ENCODE peak calls at places on chromosomes 7 and 10, in six cellular contexts. O is astrocyte of the spinal cord, K is GM12892, V is SW 1271, G is adrenal gland, L is T-helper 1 cell. J is an unnamed sample.

GRCh38 chr7:51452694-51453093 is 136.1 kb upstream of the COBL start:
- DNase-seq in O (no peak), K (no peak), V (no peak), G (no peak), L (no peak), J (no peak)

GRCh38 chr10:4780782-4781181 is 45.2 kb upstream of the AKR1E2 start:
- DNase-seq in O (peak; percentile 28), K (no peak), V (peak; percentile 5), G (no peak), L (no peak), J (peak; percentile 94)

GRCh38 chr10:127155221-127155620 is 41.2 kb downstream of the INSYN2A start:
- DNase-seq in O (peak; percentile 13), K (no peak), V (no peak), G (no peak), L (no peak), J (no peak)

GRCh38 chr10:42637142-42637541 is 1.2 kb downstream of the ZNF33B start:
- DNase-seq in O (no peak), K (no peak), V (no peak), G (no peak), L (no peak), J (no peak)

GRCh38 chr7:9036080-9036479 is 602.7 kb downstream of the NXPH1 start:
- DNase-seq in O (no peak), K (no peak), V (no peak), G (no peak), L (no peak), J (no peak)

GRCh38 chr10:110005716-110006115 is 2.1 kb upstream of the ADD3 start:
- DNase-seq in O (peak; percentile 67), K (no peak), V (no peak), G (peak; percentile 31), L (no peak), J (no peak)

GRCh38 chr7:128215281-128215680 is 25.8 kb upstream of the LEP start:
- DNase-seq in O (peak; percentile 65), K (no peak), V (no peak), G (no peak), L (no peak), J (no peak)

GRCh38 chr10:7417103-7417623 is 6.3 kb upstream of the SFMBT2 start:
- DNase-seq in O (peak; percentile 67), K (no peak), V (peak; percentile 31), G (no peak), L (no peak), J (peak; percentile 58)

GRCh38 chr7:112654322-112655216 is 135.6 kb downstream of the TMEM168 start:
- DNase-seq in O (peak; percentile 18), K (no peak), V (no peak), G (no peak), L (no peak), J (no peak)

GRCh38 chr10:102408728-102409603 is 9.6 kb downstream of the PSD start:
- DNase-seq in O (no peak), K (peak; percentile 60), V (peak; percentile 17), G (peak; percentile 29), L (peak; percentile 58), J (no peak)

GRCh38 chr7:130369110-130369711 is 11.1 kb upstream of the CPA1 start:
- DNase-seq in O (no peak), K (no peak), V (peak; percentile 21), G (peak; percentile 71), L (no peak), J (peak; percentile 72)

GRCh38 chr7:151059362-151060112 is at the start of gene SLC4A2:
- DNase-seq in O (peak; percentile 69), K (peak; percentile 96), V (peak; percentile 67), G (peak; percentile 70), L (peak; percentile 50), J (peak; percentile 67)

GRCh38 chr7:120996333-120996982 is 7.9 kb downstream of the CPED1 start:
- DNase-seq in O (peak; percentile 91), K (no peak), V (peak; percentile 47), G (peak; percentile 84), L (no peak), J (peak; percentile 85)

GRCh38 chr7:11642841-11643240 is 189.2 kb downstream of the THSD7A start:
- DNase-seq in O (no peak), K (no peak), V (no peak), G (no peak), L (no peak), J (no peak)

GRCh38 chr7:150947761-150948680 is 30.1 kb downstream of the KCNH2 start:
- DNase-seq in O (no peak), K (no peak), V (no peak), G (no peak), L (no peak), J (no peak)

GRCh38 chr7:157670490-157671357 is 333.9 kb downstream of the DNAJB6 start:
- DNase-seq in O (no peak), K (no peak), V (no peak), G (no peak), L (no peak), J (no peak)

GRCh38 chr7:142298009-142298408 is 40.2 kb upstream of the PRSS58 start:
- DNase-seq in O (no peak), K (no peak), V (no peak), G (no peak), L (no peak), J (no peak)

GRCh38 chr10:123808873-123809272 is 82.7 kb downstream of the CPXM2 start:
- DNase-seq in O (peak; percentile 19), K (no peak), V (peak; percentile 76), G (no peak), L (no peak), J (peak; percentile 92)

GRCh38 chr10:35208536-35208935 is 81.9 kb downstream of the CREM start:
- DNase-seq in O (no peak), K (no peak), V (no peak), G (no peak), L (no peak), J (no peak)

GRCh38 chr10:24981161-24981710 is 28.8 kb upstream of the PRTFDC1 start:
- DNase-seq in O (no peak), K (no peak), V (no peak), G (peak; percentile 71), L (no peak), J (no peak)

GRCh38 chr7:117186218-117186617 is 136.6 kb downstream of the WNT2 start:
- DNase-seq in O (peak; percentile 33), K (no peak), V (no peak), G (no peak), L (no peak), J (no peak)

GRCh38 chr10:62058896-62059423 is 157.5 kb downstream of the ARID5B start:
- DNase-seq in O (no peak), K (no peak), V (no peak), G (no peak), L (no peak), J (no peak)

GRCh38 chr10:1643911-1644810 is 93.2 kb downstream of the ADARB2 start:
- DNase-seq in O (no peak), K (no peak), V (no peak), G (no peak), L (no peak), J (no peak)

GRCh38 chr10:100811752-100812750 is 66.7 kb downstream of the PAX2 start:
- DNase-seq in O (no peak), K (no peak), V (no peak), G (no peak), L (no peak), J (no peak)

GRCh38 chr7:80699030-80699638 is 60.7 kb downstream of the CD36 start:
- DNase-seq in O (peak; percentile 74), K (no peak), V (peak; percentile 74), G (no peak), L (no peak), J (peak; percentile 61)

GRCh38 chr10:59387951-59388431 is 25.6 kb upstream of the FAM13C start:
- DNase-seq in O (peak; percentile 97), K (no peak), V (peak; percentile 7), G (peak; percentile 26), L (no peak), J (no peak)

GRCh38 chr10:4820804-4821401 is 5.1 kb upstream of the AKR1E2 start:
- DNase-seq in O (peak; percentile 48), K (no peak), V (no peak), G (no peak), L (no peak), J (no peak)

GRCh38 chr7:96179341-96179740 is 142.6 kb downstream of the SLC25A13 start:
- DNase-seq in O (no peak), K (no peak), V (no peak), G (no peak), L (no peak), J (no peak)

GRCh38 chr10:96831200-96831866 is 765 bp upstream of the LCOR start:
- DNase-seq in O (no peak), K (no peak), V (no peak), G (no peak), L (no peak), J (no peak)

GRCh38 chr10:122407375-122408125 is 33.0 kb downstream of the PLEKHA1 start:
- DNase-seq in O (no peak), K (no peak), V (no peak), G (no peak), L (no peak), J (peak; percentile 23)

GRCh38 chr10:122075171-122075570 is 86.2 kb downstream of the TACC2 start:
- DNase-seq in O (no peak), K (no peak), V (no peak), G (no peak), L (no peak), J (no peak)

GRCh38 chr10:17984056-17984455 is 32.3 kb downstream of the SLC39A12 start:
- DNase-seq in O (peak; percentile 66), K (no peak), V (no peak), G (no peak), L (no peak), J (no peak)

GRCh38 chr10:101816375-101816773 is 1.9 kb downstream of the OGA start:
- DNase-seq in O (no peak), K (no peak), V (no peak), G (no peak), L (no peak), J (no peak)

GRCh38 chr10:87817291-87817872 is 644 bp downstream of the ATAD1 start:
- DNase-seq in O (peak; percentile 7), K (no peak), V (no peak), G (no peak), L (peak; percentile 13), J (no peak)

GRCh38 chr7:118839544-118839943 is 615.0 kb downstream of the ANKRD7 start:
- DNase-seq in O (no peak), K (no peak), V (no peak), G (no peak), L (no peak), J (no peak)